ENCODE peak calls at places on chromosomes 1 and 21, in six cellular contexts. X is fibroblast of lung, K is coronary artery, Q is mucosa of descending colon, C is transverse colon, S is body of pancreas. E is an unnamed sample.

GRCh38 chr1:67682659-67683197 is 2.3 kb upstream of the GADD45A start:
- DNase-seq in K (no peak), C (no peak), Q (no peak), X (peak), S (no peak), E (no peak)

GRCh38 chr1:244815600-244816099 is 19.8 kb upstream of the COX20 start:
- DNase-seq in C (no peak), K (no peak), S (peak), X (peak), Q (no peak), E (no peak)

GRCh38 chr21:37087188-37087587 is 14.1 kb downstream of the TTC3 start:
- DNase-seq in Q (no peak), C (no peak), S (peak), X (peak), K (no peak), E (peak)

GRCh38 chr1:5738911-5739462 is 253.2 kb downstream of the NPHP4 start:
- DNase-seq in K (no peak), Q (no peak), C (no peak), X (no peak), S (no peak), E (no peak)

GRCh38 chr1:29984107-29984506 is 739.3 kb downstream of the MATN1 start:
- DNase-seq in C (no peak), K (no peak), Q (no peak), S (no peak), X (no peak), E (no peak)

GRCh38 chr1:198755715-198756114 is 116.9 kb downstream of the PTPRC start:
- DNase-seq in C (no peak), Q (no peak), S (no peak), X (no peak), K (no peak), E (no peak)

GRCh38 chr1:200886590-200886989 is 8.1 kb upstream of the INAVA start:
- DNase-seq in X (no peak), Q (no peak), C (no peak), K (no peak), S (no peak), E (no peak)

GRCh38 chr1:118990513-118991131 is 2.5 kb upstream of the TBX15 start:
- DNase-seq in K (no peak), C (no peak), X (no peak), S (no peak), Q (no peak), E (no peak)

GRCh38 chr1:94686882-94687281 is 133.3 kb upstream of the SLC44A3 start:
- DNase-seq in Q (no peak), S (no peak), K (no peak), X (no peak), C (peak), E (no peak)

GRCh38 chr1:22731924-22732522 is 21.4 kb downstream of the EPHB2 start:
- DNase-seq in C (no peak), X (no peak), K (no peak), Q (no peak), S (no peak), E (no peak)

GRCh38 chr1:89952021-89952995 is 42.6 kb upstream of the ZNF326 start:
- DNase-seq in C (no peak), K (no peak), Q (no peak), S (no peak), X (peak), E (no peak)

GRCh38 chr1:41683681-41684500 is 199.4 kb upstream of the EDN2 start:
- DNase-seq in S (peak), C (no peak), Q (no peak), K (no peak), X (peak), E (no peak)

GRCh38 chr1:150472606-150473200 is 14.5 kb upstream of the TARS2 start:
- DNase-seq in X (no peak), Q (no peak), K (no peak), C (no peak), S (no peak), E (no peak)

GRCh38 chr1:28804071-28804470 is 7.9 kb upstream of the OPRD1 start:
- DNase-seq in Q (no peak), K (no peak), C (no peak), X (no peak), S (no peak), E (no peak)

GRCh38 chr1:43645461-43645860 is 4.5 kb upstream of the KDM4A start:
- DNase-seq in K (no peak), C (no peak), X (no peak), S (no peak), Q (no peak), E (no peak)

GRCh38 chr1:39398278-39399010 is 93.0 kb upstream of the BMP8A start:
- DNase-seq in K (peak), C (peak), X (peak), Q (peak), S (peak), E (peak)

GRCh38 chr1:150186789-150187559 is 37.3 kb downstream of the PLEKHO1 start:
- DNase-seq in X (peak), S (peak), K (no peak), C (no peak), Q (no peak), E (no peak)

GRCh38 chr1:56099766-56100165 is 479.6 kb downstream of the PLPP3 start:
- DNase-seq in Q (no peak), S (no peak), X (peak), K (no peak), C (no peak), E (no peak)

GRCh38 chr1:58922302-58923089 is 138.6 kb upstream of the JUN start:
- DNase-seq in K (no peak), Q (peak), S (peak), X (peak), C (peak), E (no peak)

GRCh38 chr1:204031098-204031710 is 41.7 kb upstream of the SOX13 start:
- DNase-seq in K (no peak), C (no peak), Q (no peak), S (no peak), X (peak), E (no peak)

GRCh38 chr21:31225713-31226112 is 118.3 kb downstream of the TIAM1 start:
- DNase-seq in K (no peak), Q (no peak), S (no peak), X (no peak), C (no peak), E (no peak)

GRCh38 chr21:32001390-32001789 is 128.6 kb downstream of the HUNK start:
- DNase-seq in C (no peak), K (no peak), X (no peak), S (peak), Q (no peak), E (no peak)

GRCh38 chr21:41559658-41560599 is 52.0 kb upstream of the TMPRSS2 start:
- DNase-seq in Q (no peak), K (no peak), C (no peak), S (no peak), X (peak), E (no peak)

GRCh38 chr1:8368956-8369639 is 51.2 kb downstream of the SLC45A1 start:
- DNase-seq in Q (no peak), C (no peak), S (no peak), X (no peak), K (no peak), E (no peak)

GRCh38 chr1:156808186-156809030 is 8.2 kb downstream of the SH2D2A start:
- DNase-seq in C (no peak), X (no peak), K (no peak), S (no peak), Q (no peak), E (no peak)

GRCh38 chr1:198203434-198203833 is 46.6 kb downstream of the NEK7 start:
- DNase-seq in X (peak), Q (no peak), C (no peak), K (no peak), S (no peak), E (no peak)

GRCh38 chr1:12091191-12091590 is 28.1 kb downstream of the TNFRSF8 start:
- DNase-seq in X (no peak), C (no peak), S (no peak), Q (no peak), K (no peak), E (no peak)

GRCh38 chr21:42880352-42880751 is 1.0 kb upstream of the WDR4 start:
- DNase-seq in C (no peak), Q (no peak), K (no peak), X (no peak), S (no peak), E (no peak)

GRCh38 chr1:20266642-20267041 is 24.0 kb upstream of the VWA5B1 start:
- DNase-seq in S (no peak), C (no peak), K (no peak), Q (no peak), X (no peak), E (no peak)

GRCh38 chr1:93638307-93638847 is 43.3 kb downstream of the BCAR3 start:
- DNase-seq in C (no peak), X (peak), S (peak), Q (no peak), K (no peak), E (no peak)

DNA sequence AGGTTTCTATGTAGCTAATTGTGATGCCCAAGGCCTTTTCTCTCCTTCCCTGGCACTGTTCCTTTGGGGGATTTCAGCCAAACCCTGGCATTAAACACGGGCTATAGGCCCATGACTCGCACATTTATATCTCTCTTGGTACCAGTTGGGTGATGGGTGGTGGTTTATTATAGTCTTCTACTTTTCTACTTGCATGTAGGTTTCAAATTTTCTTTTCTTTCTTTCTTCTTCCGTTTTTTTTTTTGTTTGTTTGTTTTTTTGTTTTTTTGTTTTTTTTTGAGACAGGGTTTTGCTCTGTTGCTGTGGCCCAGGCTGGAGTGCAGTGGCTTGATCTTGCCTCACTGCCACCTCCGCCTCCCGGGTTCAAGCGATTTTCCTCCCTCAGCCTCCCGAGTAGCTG is 1.1 kb downstream of the IL10RB start:
- DNase-seq in S (no peak), C (no peak), K (no peak), Q (no peak), X (no peak), E (no peak)
- H3K4me3 ChIP-seq in S (peak), C (peak), K (peak), Q (peak), X (peak), E (peak)

DNA sequence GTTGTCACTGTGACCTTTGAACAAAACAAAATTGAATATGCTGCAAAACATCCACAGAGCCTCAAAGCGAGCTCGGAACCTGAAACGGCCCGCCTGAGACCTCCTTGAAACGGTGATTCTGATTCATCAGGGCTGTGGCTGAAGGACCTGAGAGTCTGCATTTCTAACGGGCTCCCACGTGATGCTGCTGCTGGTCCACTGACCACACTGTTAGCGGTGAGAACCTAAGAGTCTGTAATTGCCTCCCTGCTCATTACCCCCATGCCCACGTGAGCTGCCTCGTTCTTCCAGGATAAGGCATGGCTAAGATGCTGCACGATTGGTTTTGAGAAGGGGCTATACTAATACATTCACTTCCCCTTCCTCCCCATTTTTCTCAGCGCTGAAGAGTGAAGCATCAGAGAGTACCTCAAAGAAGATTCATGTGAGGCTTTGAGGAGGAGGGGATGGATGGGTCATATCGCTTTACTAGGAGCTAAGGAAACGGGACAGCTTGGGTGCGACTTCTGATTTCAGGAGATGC is 9.7 kb downstream of the TLR5 start:
- DNase-seq in K (no peak), C (no peak), Q (no peak), S (no peak), X (no peak), E (no peak)
- TF ChIP-seq CTCF in K (no peak), C (no peak), Q (no peak), S (no peak), X (peak), E (no peak)

GRCh38 chr1:230104395-230105244 is 37.6 kb downstream of the GALNT2 start:
- DNase-seq in Q (peak), S (peak), C (peak), X (peak), K (peak), E (peak)

GRCh38 chr1:230105754-230106625 is 39.0 kb downstream of the GALNT2 start:
- DNase-seq in X (peak), S (peak), K (no peak), Q (no peak), C (no peak), E (no peak)

GRCh38 chr1:230103341-230104173 is 36.5 kb downstream of the GALNT2 start:
- DNase-seq in K (no peak), Q (no peak), S (no peak), C (no peak), X (peak), E (no peak)

GRCh38 chr1:230107941-230108340 is 40.9 kb downstream of the GALNT2 start:
- DNase-seq in Q (no peak), X (no peak), S (no peak), C (no peak), K (no peak), E (no peak)

GRCh38 chr1:230105245-230105753 is 38.3 kb downstream of the GALNT2 start:
- DNase-seq in Q (no peak), X (no peak), S (no peak), C (no peak), K (no peak), E (no peak)
- H3K4me3 ChIP-seq in Q (no peak), X (peak), S (no peak), C (no peak), K (peak), E (peak)

GRCh38 chr1:165075725-165076370 is 280.7 kb downstream of the LMX1A start:
- DNase-seq in X (peak), Q (no peak), K (no peak), S (peak), C (no peak), E (no peak)
- TF ChIP-seq CTCF in X (peak), Q (peak), K (no peak), S (peak), C (peak), E (peak)

DNA sequence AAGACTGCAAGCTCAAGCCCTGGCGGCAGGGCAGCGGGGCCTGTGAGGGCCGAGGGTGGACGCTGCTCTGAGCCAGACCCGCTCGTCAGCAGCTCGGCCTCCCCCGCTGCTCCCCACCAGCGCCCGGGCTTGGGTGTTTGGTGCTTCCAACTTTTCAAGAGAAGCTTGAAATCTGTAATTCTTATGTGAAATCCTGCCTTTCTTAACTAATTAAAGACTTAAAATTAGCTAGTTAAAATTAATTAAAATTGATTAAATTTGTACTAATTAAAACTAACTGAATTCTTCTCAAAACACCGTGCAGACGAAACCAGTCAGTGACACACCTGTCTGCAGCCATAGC is 14.0 kb upstream of the SLC19A1 start:
- DNase-seq in X (no peak), S (no peak), K (no peak), Q (no peak), C (no peak), E (no peak)
- H3K4me3 ChIP-seq in X (peak), S (no peak), K (peak), Q (no peak), C (no peak), E (peak)

GRCh38 chr1:15835205-15835740 is 12.2 kb upstream of the SPEN start:
- DNase-seq in X (no peak), C (peak), K (no peak), Q (no peak), S (no peak), E (no peak)
- TF ChIP-seq CTCF in X (no peak), C (no peak), K (no peak), Q (no peak), S (no peak), E (no peak)